ENCODE peak calls at places on chromosome X, in nine cellular contexts. One of them, this sample, is unnamed.

GRCh38 chrX:48083212-48083611 is 11.8 kb upstream of the ZNF630 start:
- DNase-seq in neural crest cell: peak; percentile 32
- DNase-seq in astrocyte of the cerebellum: peak; percentile 8
- DNase-seq in epithelial cell of esophagus: peak; percentile 51
- DNase-seq in nephron progenitor cell: peak; percentile 42
- DNase-seq in ELR: peak; percentile 50
- DNase-seq in activated T-helper 1 cell treated with anti-CD3 and anti-CD28 coated beads, Interleukin-2, amount 50 U/mL, for 16 hours: no peak
- DNase-seq in GM20000: peak; percentile 54
- DNase-seq in breast epithelium: peak; percentile 27
- DNase-seq in this sample: peak; percentile 13

GRCh38 chrX:13533726-13534125 is 35.7 kb upstream of the EGFL6 start:
- DNase-seq in neural crest cell: no peak
- DNase-seq in astrocyte of the cerebellum: no peak
- DNase-seq in epithelial cell of esophagus: peak; percentile 78
- DNase-seq in nephron progenitor cell: no peak
- DNase-seq in ELR: peak; percentile 67
- DNase-seq in activated T-helper 1 cell treated with anti-CD3 and anti-CD28 coated beads, Interleukin-2, amount 50 U/mL, for 16 hours: no peak
- DNase-seq in GM20000: no peak
- DNase-seq in breast epithelium: no peak
- DNase-seq in this sample: no peak

GRCh38 chrX:41145920-41146608 is 60.8 kb downstream of the USP9X start:
- DNase-seq in neural crest cell: no peak
- DNase-seq in astrocyte of the cerebellum: peak; percentile 87
- DNase-seq in epithelial cell of esophagus: peak; percentile 78
- DNase-seq in nephron progenitor cell: no peak
- DNase-seq in ELR: peak; percentile 80
- DNase-seq in activated T-helper 1 cell treated with anti-CD3 and anti-CD28 coated beads, Interleukin-2, amount 50 U/mL, for 16 hours: no peak
- DNase-seq in GM20000: no peak
- DNase-seq in breast epithelium: no peak
- DNase-seq in this sample: no peak

GRCh38 chrX:21657318-21658151 is 595 bp downstream of the KLHL34 start:
- DNase-seq in neural crest cell: no peak
- DNase-seq in astrocyte of the cerebellum: no peak
- DNase-seq in epithelial cell of esophagus: no peak
- DNase-seq in nephron progenitor cell: no peak
- DNase-seq in ELR: no peak
- DNase-seq in activated T-helper 1 cell treated with anti-CD3 and anti-CD28 coated beads, Interleukin-2, amount 50 U/mL, for 16 hours: no peak
- DNase-seq in GM20000: peak; percentile 7
- DNase-seq in breast epithelium: no peak
- DNase-seq in this sample: no peak

GRCh38 chrX:110082156-110082555 is 79.2 kb downstream of the TMEM164 start:
- DNase-seq in neural crest cell: no peak
- DNase-seq in astrocyte of the cerebellum: peak; percentile 83
- DNase-seq in epithelial cell of esophagus: peak; percentile 85
- DNase-seq in nephron progenitor cell: no peak
- DNase-seq in ELR: peak; percentile 61
- DNase-seq in activated T-helper 1 cell treated with anti-CD3 and anti-CD28 coated beads, Interleukin-2, amount 50 U/mL, for 16 hours: no peak
- DNase-seq in GM20000: no peak
- DNase-seq in breast epithelium: no peak
- DNase-seq in this sample: no peak

GRCh38 chrX:12174358-12174757 is 36.1 kb downstream of the FRMPD4 start:
- DNase-seq in neural crest cell: no peak
- DNase-seq in astrocyte of the cerebellum: no peak
- DNase-seq in epithelial cell of esophagus: no peak
- DNase-seq in nephron progenitor cell: no peak
- DNase-seq in ELR: peak; percentile 13
- DNase-seq in activated T-helper 1 cell treated with anti-CD3 and anti-CD28 coated beads, Interleukin-2, amount 50 U/mL, for 16 hours: no peak
- DNase-seq in GM20000: no peak
- DNase-seq in breast epithelium: no peak
- DNase-seq in this sample: no peak

GRCh38 chrX:50073601-50074000 is 127.2 kb downstream of the AKAP4 start:
- DNase-seq in neural crest cell: no peak
- DNase-seq in astrocyte of the cerebellum: no peak
- DNase-seq in epithelial cell of esophagus: no peak
- DNase-seq in nephron progenitor cell: no peak
- DNase-seq in ELR: no peak
- DNase-seq in activated T-helper 1 cell treated with anti-CD3 and anti-CD28 coated beads, Interleukin-2, amount 50 U/mL, for 16 hours: no peak
- DNase-seq in GM20000: no peak
- DNase-seq in breast epithelium: no peak
- DNase-seq in this sample: no peak

GRCh38 chrX:121254336-121254735 is 206.9 kb downstream of the GLUD2 start:
- DNase-seq in neural crest cell: no peak
- DNase-seq in astrocyte of the cerebellum: no peak
- DNase-seq in epithelial cell of esophagus: no peak
- DNase-seq in nephron progenitor cell: no peak
- DNase-seq in ELR: no peak
- DNase-seq in activated T-helper 1 cell treated with anti-CD3 and anti-CD28 coated beads, Interleukin-2, amount 50 U/mL, for 16 hours: no peak
- DNase-seq in GM20000: no peak
- DNase-seq in breast epithelium: no peak
- DNase-seq in this sample: no peak

GRCh38 chrX:152905081-152905420 is 7.2 kb downstream of the ZNF185 start:
- DNase-seq in neural crest cell: no peak
- DNase-seq in astrocyte of the cerebellum: no peak
- DNase-seq in epithelial cell of esophagus: no peak
- DNase-seq in nephron progenitor cell: no peak
- DNase-seq in ELR: no peak
- DNase-seq in activated T-helper 1 cell treated with anti-CD3 and anti-CD28 coated beads, Interleukin-2, amount 50 U/mL, for 16 hours: no peak
- DNase-seq in GM20000: no peak
- DNase-seq in breast epithelium: no peak
- DNase-seq in this sample: no peak

GRCh38 chrX:10015711-10016515 is 48.8 kb downstream of the CLDN34 start:
- DNase-seq in neural crest cell: peak; percentile 10
- DNase-seq in astrocyte of the cerebellum: no peak
- DNase-seq in epithelial cell of esophagus: no peak
- DNase-seq in nephron progenitor cell: peak; percentile 50
- DNase-seq in ELR: peak; percentile 65
- DNase-seq in activated T-helper 1 cell treated with anti-CD3 and anti-CD28 coated beads, Interleukin-2, amount 50 U/mL, for 16 hours: no peak
- DNase-seq in GM20000: peak; percentile 44
- DNase-seq in breast epithelium: peak; percentile 20
- DNase-seq in this sample: no peak